ENCODE peak calls at places on chromosomes 5 and 9, in nine cellular contexts. Z is RWPE1, T is B cell, G is MM.1S, P is AG04450, R is AG10803, O is heart right ventricle, M is IMR-90, Q is fibroblast of lung. Y is an unnamed sample.

GRCh38 chr5:150155258-150156032 is at the start of gene PDGFRB:
- DNase-seq in O (peak), Q (peak), G (peak), Z (peak), M (peak), P (peak), T (peak), R (peak), Y (peak)

GRCh38 chr5:16679863-16680262 is 63.1 kb upstream of the RETREG1 start:
- DNase-seq in G (no peak), T (no peak), R (no peak), M (no peak), Z (no peak), O (no peak), P (no peak), Q (no peak), Y (no peak)

GRCh38 chr5:101393795-101394450 is 490.8 kb upstream of the ST8SIA4 start:
- DNase-seq in M (peak), T (no peak), P (no peak), O (no peak), G (no peak), Q (peak), R (peak), Z (no peak), Y (no peak)

GRCh38 chr5:1067141-1068121 is 44.4 kb downstream of the SLC12A7 start:
- DNase-seq in M (no peak), T (no peak), G (no peak), Z (no peak), P (no peak), O (no peak), R (no peak), Q (no peak), Y (no peak)

GRCh38 chr5:138469540-138470321 is 4.5 kb downstream of the EGR1 start:
- DNase-seq in Q (peak), R (peak), M (peak), Z (peak), P (peak), G (no peak), T (peak), O (peak), Y (no peak)

GRCh38 chr5:105554613-105555169 is 1992.1 kb upstream of the NUDT12 start:
- DNase-seq in Z (no peak), T (no peak), R (no peak), M (no peak), P (no peak), Q (peak), O (no peak), G (no peak), Y (no peak)

GRCh38 chr5:149740866-149741459 is 10.9 kb downstream of the PPARGC1B start:
- DNase-seq in T (no peak), P (no peak), R (no peak), G (no peak), M (no peak), O (no peak), Z (no peak), Q (no peak), Y (no peak)

GRCh38 chr9:22119537-22120167 is 110.5 kb upstream of the CDKN2B start:
- DNase-seq in Q (no peak), O (no peak), Z (no peak), R (peak), T (no peak), M (peak), P (no peak), G (peak), Y (no peak)

GRCh38 chr9:86734762-86735161 is 212.5 kb downstream of the GAS1 start:
- DNase-seq in O (no peak), R (peak), M (peak), P (no peak), G (no peak), Q (peak), T (no peak), Z (no peak), Y (no peak)

GRCh38 chr5:8907168-8907868 is 638.6 kb downstream of the SEMA5A start:
- DNase-seq in R (peak), P (peak), T (no peak), Z (peak), G (no peak), M (peak), O (no peak), Q (peak), Y (no peak)

GRCh38 chr5:18802336-18802735 is 1168.1 kb downstream of the TAF11L14 start:
- DNase-seq in Z (peak), P (no peak), O (no peak), R (no peak), Q (no peak), T (no peak), M (no peak), G (no peak), Y (no peak)

GRCh38 chr9:71671289-71671688 is 97.0 kb downstream of the CEMIP2 start:
- DNase-seq in O (no peak), G (no peak), Q (no peak), M (no peak), T (no peak), Z (no peak), P (no peak), R (no peak), Y (no peak)

GRCh38 chr9:71670121-71670520 is 98.2 kb downstream of the CEMIP2 start:
- DNase-seq in Q (no peak), R (no peak), M (no peak), T (no peak), G (no peak), O (no peak), P (no peak), Z (no peak), Y (no peak)

GRCh38 chr9:71672573-71672972 is 95.7 kb downstream of the CEMIP2 start:
- DNase-seq in Q (no peak), G (no peak), Z (no peak), T (no peak), P (no peak), R (no peak), M (no peak), O (no peak), Y (no peak)

GRCh38 chr9:71668717-71669116 is 99.6 kb downstream of the CEMIP2 start:
- DNase-seq in O (no peak), Q (no peak), G (no peak), M (no peak), Z (no peak), P (no peak), T (no peak), R (no peak), Y (no peak)

GRCh38 chr9:71669265-71669975 is 98.9 kb downstream of the CEMIP2 start:
- DNase-seq in P (no peak), T (no peak), Q (no peak), M (no peak), O (no peak), R (no peak), G (no peak), Z (no peak), Y (no peak)
- TF ChIP-seq CTCF in P (no peak), T (no peak), Q (no peak), M (no peak), O (no peak), R (no peak), G (no peak), Z (no peak), Y (no peak)

GRCh38 chr9:93630806-93631411 is 54.5 kb downstream of the PHF2 start:
- DNase-seq in T (no peak), Q (no peak), M (no peak), R (no peak), P (no peak), O (no peak), G (no peak), Z (no peak), Y (no peak)
- TF ChIP-seq CTCF in T (no peak), Q (no peak), M (no peak), R (no peak), P (no peak), O (no peak), G (no peak), Z (no peak), Y (no peak)

GRCh38 chr5:52077941-52078825 is 694.9 kb downstream of the ISL1 start:
- DNase-seq in T (no peak), M (no peak), Q (no peak), O (no peak), P (no peak), Z (no peak), G (no peak), R (no peak), Y (no peak)
- TF ChIP-seq CTCF in T (no peak), M (no peak), Q (no peak), O (no peak), P (no peak), Z (no peak), G (no peak), R (no peak), Y (no peak)

GRCh38 chr5:148697177-148697820 is 43.0 kb upstream of the HTR4 start:
- DNase-seq in Q (peak), Z (no peak), T (no peak), M (peak), G (no peak), R (peak), O (no peak), P (peak), Y (no peak)
- TF ChIP-seq CTCF in Q (no peak), Z (no peak), T (no peak), M (no peak), G (no peak), R (no peak), O (no peak), P (no peak), Y (no peak)

DNA sequence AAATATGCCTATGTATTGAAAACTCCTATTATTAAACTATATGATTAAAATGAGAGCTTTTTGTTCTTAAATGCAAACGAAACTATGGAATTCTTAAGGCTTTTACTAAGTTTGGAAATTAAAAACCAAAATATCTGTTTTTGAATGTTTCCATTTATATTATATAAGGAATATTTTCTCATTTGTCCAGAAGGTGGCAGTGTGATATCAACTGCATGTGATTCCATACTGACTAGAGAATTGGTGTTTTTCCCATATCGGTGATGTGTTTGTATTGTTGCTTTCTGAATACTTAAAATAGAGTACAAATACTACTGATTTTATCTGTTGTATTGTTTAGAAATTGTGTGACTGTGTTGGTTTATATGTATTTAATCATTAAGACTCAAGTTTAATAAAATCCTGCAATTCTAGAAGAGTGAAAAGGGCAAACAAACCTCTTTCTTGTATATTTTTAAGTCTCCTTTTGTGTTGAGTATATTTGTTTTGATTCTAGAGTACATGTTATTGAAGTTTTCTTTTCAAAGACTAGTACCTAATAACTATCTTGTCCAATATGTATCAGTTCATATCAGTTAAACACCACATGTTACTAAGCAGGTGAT is 320.8 kb downstream of the CCDC171 start:
- DNase-seq in O (no peak), G (peak), Q (peak), M (peak), T (peak), R (peak), P (peak), Z (peak), Y (peak)
- TF ChIP-seq CTCF in O (peak), G (peak), Q (peak), M (peak), T (peak), R (peak), P (peak), Z (peak), Y (peak)

GRCh38 chr9:109320338-109320733 is 523 bp downstream of the EPB41L4B start:
- DNase-seq in R (no peak), T (peak), P (no peak), Z (no peak), G (peak), Q (no peak), O (no peak), M (no peak), Y (peak)
- TF ChIP-seq CTCF in R (no peak), T (no peak), P (no peak), Z (no peak), G (no peak), Q (no peak), O (no peak), M (no peak), Y (no peak)

GRCh38 chr9:126203313-126203712 is 123.3 kb upstream of the MVB12B start:
- DNase-seq in P (no peak), Q (no peak), G (no peak), R (no peak), M (no peak), T (no peak), O (no peak), Z (no peak), Y (no peak)
- TF ChIP-seq CTCF in P (peak), Q (peak), G (peak), R (no peak), M (no peak), T (no peak), O (no peak), Z (no peak), Y (no peak)

DNA sequence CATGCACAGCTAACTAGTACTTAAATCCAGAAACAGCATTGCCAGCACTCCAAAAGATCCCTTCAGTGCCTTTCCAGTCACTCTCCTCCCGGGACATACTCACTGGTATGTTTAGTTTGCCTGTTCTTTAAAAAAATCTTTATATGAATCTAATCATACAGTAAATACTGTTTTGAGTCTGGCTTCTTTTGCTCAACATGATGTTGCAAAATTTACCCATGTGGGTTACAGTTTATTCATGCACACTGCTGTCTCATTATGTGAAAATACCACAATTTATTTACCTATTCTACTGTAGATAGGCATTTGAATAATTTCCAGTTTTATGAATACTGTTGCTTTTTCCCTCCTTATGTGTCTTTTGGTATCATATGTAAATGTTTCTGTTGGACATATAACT is 13.5 kb downstream of the NDFIP1 start:
- DNase-seq in R (no peak), Q (no peak), O (no peak), M (peak), T (no peak), G (no peak), P (no peak), Z (no peak), Y (no peak)
- TF ChIP-seq CTCF in R (no peak), Q (no peak), O (no peak), M (no peak), T (no peak), G (no peak), P (no peak), Z (no peak), Y (no peak)

GRCh38 chr5:65588694-65589093 is 25.6 kb downstream of the PPWD1 start:
- DNase-seq in T (no peak), Z (no peak), O (no peak), G (no peak), Q (no peak), R (no peak), P (no peak), M (no peak), Y (no peak)
- TF ChIP-seq CTCF in T (no peak), Z (peak), O (no peak), G (no peak), Q (no peak), R (peak), P (no peak), M (peak), Y (no peak)

Y was measured in GM13976.